ENCODE peak calls at places on chromosome 7, in ten cellular contexts. X is NCI-H345; B is A549; O is lower lobe of right lung; D is HuH-7; I is germinal center; J is activated T-helper 1 cell treated with anti-CD3 and anti-CD28 coated beads, Interleukin-12 subunit alpha, Interleukin-12 subunit beta, Interleukin-2, Interleukin-4 antibody, amounts not matched to agents 30 ng/mL and 10 ng/mL and 1 ng/mL, durations not matched to agents 14 hours and 24 hours and 36 hours; F is activated gamma-delta T cell; L is hypothalamus; V is activated T-cell treated with anti-CD3 and anti-CD28 coated beads, Interleukin-2, amount 50 U/mL, for 72 hours. W is an unnamed sample.

GRCh38 chr7:30162622-30163124 is 27.9 kb downstream of the MTURN start:
- DNase-seq in V (peak; percentile 20), L (no peak), J (no peak), B (peak; percentile 15), F (no peak), I (no peak), X (peak; percentile 94), O (no peak), D (no peak), W (no peak)

GRCh38 chr7:121419201-121420148 is 23.4 kb upstream of the FAM3C start:
- DNase-seq in J (no peak), D (no peak), V (no peak), I (no peak), O (no peak), X (no peak), F (no peak), B (no peak), L (no peak), W (peak; percentile 30)

GRCh38 chr7:73622527-73622908 is 1.8 kb downstream of the MLXIPL start:
- DNase-seq in L (no peak), F (no peak), J (no peak), D (no peak), O (no peak), X (no peak), B (no peak), I (no peak), V (no peak), W (no peak)

GRCh38 chr7:877312-878232 is 1.2 kb downstream of the GET4 start:
- DNase-seq in F (no peak), J (no peak), B (no peak), D (peak; percentile 57), O (no peak), I (peak; percentile 14), X (no peak), V (no peak), L (no peak), W (peak; percentile 82)

GRCh38 chr7:8418627-8419245 is 14.7 kb upstream of the NXPH1 start:
- DNase-seq in L (no peak), J (no peak), F (no peak), V (peak; percentile 37), O (no peak), X (peak; percentile 83), D (no peak), B (peak; percentile 68), I (peak; percentile 16), W (no peak)

GRCh38 chr7:54355842-54356241 is 186.3 kb upstream of the VSTM2A start:
- DNase-seq in L (no peak), V (no peak), D (no peak), F (no peak), B (no peak), I (no peak), J (no peak), O (no peak), X (no peak), W (no peak)

GRCh38 chr7:143419880-143420279 is 11.2 kb upstream of the EPHA1 start:
- DNase-seq in J (no peak), X (peak; percentile 44), V (no peak), D (no peak), F (no peak), L (no peak), B (no peak), O (no peak), I (no peak), W (no peak)

GRCh38 chr7:86930554-86931307 is 128.7 kb downstream of the ELAPOR2 start:
- DNase-seq in I (no peak), O (no peak), F (no peak), B (no peak), X (no peak), D (no peak), J (no peak), V (no peak), L (no peak), W (no peak)

GRCh38 chr7:70134029-70134445 is 535.8 kb downstream of the AUTS2 start:
- DNase-seq in I (no peak), B (no peak), J (no peak), O (no peak), F (no peak), L (no peak), D (no peak), X (no peak), V (no peak), W (no peak)

GRCh38 chr7:47441796-47442744 is 139.8 kb downstream of the TNS3 start:
- DNase-seq in B (no peak), I (no peak), V (no peak), D (no peak), O (no peak), F (no peak), X (no peak), L (no peak), J (no peak), W (no peak)

GRCh38 chr7:158270106-158270775 is 317.4 kb downstream of the PTPRN2 start:
- DNase-seq in O (no peak), X (no peak), B (no peak), F (no peak), J (no peak), D (no peak), V (no peak), L (no peak), I (no peak), W (no peak)

W was measured in upper lobe of left lung.